ENCODE peak calls at places on chromosome 15, in ten cellular contexts. One of them, this sample, is unnamed. For H3K27me3, the result is how much of the 10 kb centered on the place peaks cover.

GRCh38 chr15:77874071-77874470 is 203.4 kb downstream of the TBC1D2B start:
- DNase-seq in astrocyte: no peak
- DNase-seq in PC-3: no peak
- DNase-seq in tibial nerve: no peak
- DNase-seq in IMR-90: no peak
- DNase-seq in AG04450: no peak
- DNase-seq in left ventricle myocardium inferior: no peak
- DNase-seq in hepatocyte: no peak
- DNase-seq in SK-N-SH: no peak
- DNase-seq in GM23338: no peak
- DNase-seq in this sample: no peak

GRCh38 chr15:44381223-44381622 is 46.2 kb upstream of the CTDSPL2 start:
- DNase-seq in astrocyte: no peak
- DNase-seq in PC-3: no peak
- DNase-seq in tibial nerve: no peak
- DNase-seq in IMR-90: no peak
- DNase-seq in AG04450: no peak
- DNase-seq in left ventricle myocardium inferior: no peak
- DNase-seq in hepatocyte: no peak
- DNase-seq in SK-N-SH: no peak
- DNase-seq in GM23338: no peak
- DNase-seq in this sample: no peak

GRCh38 chr15:99098991-99099390 is 5.9 kb upstream of the SYNM start:
- DNase-seq in astrocyte: no peak
- DNase-seq in PC-3: no peak
- DNase-seq in tibial nerve: no peak
- DNase-seq in IMR-90: no peak
- DNase-seq in AG04450: no peak
- DNase-seq in left ventricle myocardium inferior: no peak
- DNase-seq in hepatocyte: no peak
- DNase-seq in SK-N-SH: no peak
- DNase-seq in GM23338: no peak
- DNase-seq in this sample: peak

GRCh38 chr15:44882499-44882968 is 74.0 kb upstream of the TERB2 start:
- DNase-seq in astrocyte: no peak
- DNase-seq in PC-3: peak
- DNase-seq in tibial nerve: no peak
- DNase-seq in IMR-90: no peak
- DNase-seq in AG04450: no peak
- DNase-seq in left ventricle myocardium inferior: no peak
- DNase-seq in hepatocyte: no peak
- DNase-seq in SK-N-SH: no peak
- DNase-seq in GM23338: no peak
- DNase-seq in this sample: no peak

GRCh38 chr15:59059076-59059597 is 45.8 kb upstream of the CCNB2 start:
- DNase-seq in astrocyte: no peak
- DNase-seq in PC-3: no peak
- DNase-seq in tibial nerve: no peak
- DNase-seq in IMR-90: no peak
- DNase-seq in AG04450: no peak
- DNase-seq in left ventricle myocardium inferior: no peak
- DNase-seq in hepatocyte: no peak
- DNase-seq in SK-N-SH: no peak
- DNase-seq in GM23338: no peak
- DNase-seq in this sample: no peak

GRCh38 chr15:44554934-44555723 is 18.2 kb downstream of the EIF3J start:
- DNase-seq in astrocyte: no peak
- DNase-seq in PC-3: no peak
- DNase-seq in tibial nerve: no peak
- DNase-seq in IMR-90: no peak
- DNase-seq in AG04450: no peak
- DNase-seq in left ventricle myocardium inferior: no peak
- DNase-seq in hepatocyte: no peak
- DNase-seq in SK-N-SH: peak
- DNase-seq in GM23338: no peak
- DNase-seq in this sample: no peak

GRCh38 chr15:68511073-68511991 is 67.5 kb upstream of the CORO2B start:
- DNase-seq in astrocyte: peak
- DNase-seq in PC-3: no peak
- DNase-seq in tibial nerve: no peak
- DNase-seq in IMR-90: peak
- DNase-seq in AG04450: no peak
- DNase-seq in left ventricle myocardium inferior: peak
- DNase-seq in hepatocyte: no peak
- DNase-seq in SK-N-SH: no peak
- DNase-seq in GM23338: no peak
- DNase-seq in this sample: peak

GRCh38 chr15:82159922-82160321 is 102.6 kb downstream of the EFL1 start:
- DNase-seq in astrocyte: peak
- DNase-seq in PC-3: peak
- DNase-seq in tibial nerve: no peak
- DNase-seq in IMR-90: peak
- DNase-seq in AG04450: peak
- DNase-seq in left ventricle myocardium inferior: no peak
- DNase-seq in hepatocyte: peak
- DNase-seq in SK-N-SH: no peak
- DNase-seq in GM23338: peak
- DNase-seq in this sample: no peak

GRCh38 chr15:78065284-78065872 is 12.1 kb downstream of the TBC1D2B start:
- DNase-seq in astrocyte: peak
- DNase-seq in PC-3: peak
- DNase-seq in tibial nerve: peak
- DNase-seq in IMR-90: peak
- DNase-seq in AG04450: peak
- DNase-seq in left ventricle myocardium inferior: peak
- DNase-seq in hepatocyte: peak
- DNase-seq in SK-N-SH: no peak
- DNase-seq in GM23338: no peak
- DNase-seq in this sample: peak

GRCh38 chr15:93103823-93104222 is 14.8 kb upstream of the RGMA start:
- DNase-seq in astrocyte: no peak
- DNase-seq in PC-3: no peak
- DNase-seq in tibial nerve: no peak
- DNase-seq in IMR-90: no peak
- DNase-seq in AG04450: no peak
- DNase-seq in left ventricle myocardium inferior: no peak
- DNase-seq in hepatocyte: no peak
- DNase-seq in SK-N-SH: no peak
- DNase-seq in GM23338: no peak
- DNase-seq in this sample: no peak

GRCh38 chr15:40754574-40754882 is 526 bp downstream of the RMDN3 start:
- DNase-seq in astrocyte: no peak
- DNase-seq in PC-3: peak
- DNase-seq in tibial nerve: no peak
- DNase-seq in IMR-90: no peak
- DNase-seq in AG04450: no peak
- DNase-seq in left ventricle myocardium inferior: no peak
- DNase-seq in hepatocyte: peak
- DNase-seq in SK-N-SH: peak
- DNase-seq in GM23338: peak
- DNase-seq in this sample: no peak

GRCh38 chr15:71743861-71744382 is 66.4 kb upstream of the NR2E3 start:
- DNase-seq in astrocyte: no peak
- DNase-seq in PC-3: peak
- DNase-seq in tibial nerve: peak
- DNase-seq in IMR-90: peak
- DNase-seq in AG04450: no peak
- DNase-seq in left ventricle myocardium inferior: no peak
- DNase-seq in hepatocyte: peak
- DNase-seq in SK-N-SH: peak
- DNase-seq in GM23338: peak
- DNase-seq in this sample: peak

GRCh38 chr15:75517233-75517632 is 61.9 kb downstream of the PTPN9 start:
- DNase-seq in astrocyte: peak
- DNase-seq in PC-3: no peak
- DNase-seq in tibial nerve: no peak
- DNase-seq in IMR-90: peak
- DNase-seq in AG04450: no peak
- DNase-seq in left ventricle myocardium inferior: no peak
- DNase-seq in hepatocyte: no peak
- DNase-seq in SK-N-SH: no peak
- DNase-seq in GM23338: no peak
- DNase-seq in this sample: no peak

GRCh38 chr15:33142708-33143107 is 51.8 kb downstream of the FMN1 start:
- DNase-seq in astrocyte: no peak
- DNase-seq in PC-3: no peak
- DNase-seq in tibial nerve: no peak
- DNase-seq in IMR-90: no peak
- DNase-seq in AG04450: no peak
- DNase-seq in left ventricle myocardium inferior: no peak
- DNase-seq in hepatocyte: peak
- DNase-seq in SK-N-SH: no peak
- DNase-seq in GM23338: no peak
- DNase-seq in this sample: no peak

GRCh38 chr15:98683821-98684220 is 35.5 kb downstream of the IGF1R start:
- DNase-seq in astrocyte: no peak
- DNase-seq in PC-3: no peak
- DNase-seq in tibial nerve: no peak
- DNase-seq in IMR-90: no peak
- DNase-seq in AG04450: no peak
- DNase-seq in left ventricle myocardium inferior: no peak
- DNase-seq in hepatocyte: no peak
- DNase-seq in SK-N-SH: no peak
- DNase-seq in GM23338: no peak
- DNase-seq in this sample: no peak

GRCh38 chr15:82298520-82298919 is 35.9 kb downstream of the SAXO2 start:
- DNase-seq in astrocyte: peak
- DNase-seq in PC-3: no peak
- DNase-seq in tibial nerve: no peak
- DNase-seq in IMR-90: no peak
- DNase-seq in AG04450: no peak
- DNase-seq in left ventricle myocardium inferior: no peak
- DNase-seq in hepatocyte: no peak
- DNase-seq in SK-N-SH: no peak
- DNase-seq in GM23338: peak
- DNase-seq in this sample: no peak

GRCh38 chr15:78438595-78439285 is 724 bp downstream of the IREB2 start:
- DNase-seq in astrocyte: peak
- DNase-seq in PC-3: no peak
- DNase-seq in tibial nerve: no peak
- DNase-seq in IMR-90: no peak
- DNase-seq in AG04450: no peak
- DNase-seq in left ventricle myocardium inferior: no peak
- DNase-seq in hepatocyte: peak
- DNase-seq in SK-N-SH: peak
- DNase-seq in GM23338: peak
- DNase-seq in this sample: no peak

DNA sequence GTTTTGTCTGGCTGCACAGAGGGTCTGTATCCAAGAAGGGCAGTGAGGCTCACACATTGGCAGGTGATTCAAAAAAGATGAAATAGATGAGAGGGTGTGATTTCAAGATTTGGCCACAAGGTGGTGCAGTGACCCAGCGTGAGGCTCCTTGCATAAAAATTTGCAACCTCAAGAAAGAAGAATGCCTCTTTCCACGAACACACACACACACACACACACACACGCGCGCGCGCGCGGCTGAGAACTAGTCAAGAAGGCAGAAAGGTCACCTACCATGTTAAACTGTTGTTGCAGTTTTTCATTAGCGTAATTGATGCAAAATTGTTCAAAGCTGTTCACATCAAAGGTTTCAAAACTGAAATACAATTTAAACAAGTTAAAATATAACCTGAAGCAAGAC is 39.2 kb downstream of the MYO5C start:
- DNase-seq in astrocyte: peak
- DNase-seq in PC-3: peak
- DNase-seq in tibial nerve: peak
- DNase-seq in IMR-90: peak
- DNase-seq in AG04450: peak
- DNase-seq in left ventricle myocardium inferior: peak
- DNase-seq in hepatocyte: peak
- DNase-seq in SK-N-SH: peak
- DNase-seq in GM23338: peak
- DNase-seq in this sample: peak
- H3K27me3 ChIP-seq in astrocyte: under half
- H3K27me3 ChIP-seq in PC-3: under half
- H3K27me3 ChIP-seq in tibial nerve: under half
- H3K27me3 ChIP-seq in IMR-90: under half
- H3K27me3 ChIP-seq in AG04450: under half
- H3K27me3 ChIP-seq in left ventricle myocardium inferior: under half
- H3K27me3 ChIP-seq in hepatocyte: under half
- H3K27me3 ChIP-seq in SK-N-SH: under half
- H3K27me3 ChIP-seq in GM23338: under half
- H3K27me3 ChIP-seq in this sample: under half

GRCh38 chr15:80183886-80184285 is 31.1 kb downstream of the FAH start:
- DNase-seq in astrocyte: no peak
- DNase-seq in PC-3: peak
- DNase-seq in tibial nerve: no peak
- DNase-seq in IMR-90: peak
- DNase-seq in AG04450: no peak
- DNase-seq in left ventricle myocardium inferior: no peak
- DNase-seq in hepatocyte: no peak
- DNase-seq in SK-N-SH: peak
- DNase-seq in GM23338: peak
- DNase-seq in this sample: no peak
- TF ChIP-seq CTCF in astrocyte: no peak
- TF ChIP-seq CTCF in PC-3: peak
- TF ChIP-seq CTCF in tibial nerve: no peak
- TF ChIP-seq CTCF in IMR-90: no peak
- TF ChIP-seq CTCF in AG04450: peak
- TF ChIP-seq CTCF in left ventricle myocardium inferior: peak
- TF ChIP-seq CTCF in hepatocyte: peak
- TF ChIP-seq CTCF in SK-N-SH: peak
- TF ChIP-seq CTCF in GM23338: peak
- TF ChIP-seq CTCF in this sample: no peak

GRCh38 chr15:31079519-31079918 is 22.0 kb downstream of the TRPM1 start:
- DNase-seq in astrocyte: peak
- DNase-seq in PC-3: peak
- DNase-seq in tibial nerve: no peak
- DNase-seq in IMR-90: peak
- DNase-seq in AG04450: peak
- DNase-seq in left ventricle myocardium inferior: no peak
- DNase-seq in hepatocyte: no peak
- DNase-seq in SK-N-SH: no peak
- DNase-seq in GM23338: peak
- DNase-seq in this sample: no peak
- H3K27me3 ChIP-seq in astrocyte: under half
- H3K27me3 ChIP-seq in PC-3: under half
- H3K27me3 ChIP-seq in tibial nerve: under half
- H3K27me3 ChIP-seq in IMR-90: under half
- H3K27me3 ChIP-seq in AG04450: under half
- H3K27me3 ChIP-seq in left ventricle myocardium inferior: under half
- H3K27me3 ChIP-seq in hepatocyte: under half
- H3K27me3 ChIP-seq in SK-N-SH: under half
- H3K27me3 ChIP-seq in GM23338: under half
- H3K27me3 ChIP-seq in this sample: under half

DNA sequence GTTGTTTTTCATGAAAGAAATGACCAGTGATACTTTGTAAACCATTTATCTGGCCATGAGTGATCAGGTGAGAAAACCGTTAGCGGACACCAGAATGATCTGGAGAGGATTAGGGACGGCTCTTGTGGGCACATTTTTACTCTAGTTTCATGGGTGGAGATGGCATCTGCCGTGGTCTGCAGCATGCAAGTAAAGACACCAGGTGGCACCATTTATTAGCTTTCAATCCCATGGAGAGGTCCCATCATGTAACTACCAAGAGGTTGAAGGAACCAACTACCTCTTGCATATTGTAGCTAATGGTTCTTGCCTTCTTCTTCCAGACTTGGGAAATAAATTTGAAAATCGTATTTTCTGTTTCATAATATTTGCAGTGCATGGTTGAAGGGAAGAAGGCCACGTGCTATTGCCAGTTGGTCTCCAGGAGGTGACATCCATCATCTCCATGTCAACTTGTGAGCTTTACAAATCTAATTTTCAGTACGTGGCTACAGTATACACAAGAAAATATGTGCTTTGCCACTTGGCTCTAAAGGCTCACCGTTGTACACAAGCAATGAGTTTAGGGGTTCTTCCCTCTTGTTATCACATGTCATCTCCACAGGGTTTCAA is 1.5 kb upstream of the MAPKBP1 start:
- DNase-seq in astrocyte: peak
- DNase-seq in PC-3: peak
- DNase-seq in tibial nerve: no peak
- DNase-seq in IMR-90: peak
- DNase-seq in AG04450: peak
- DNase-seq in left ventricle myocardium inferior: no peak
- DNase-seq in hepatocyte: peak
- DNase-seq in SK-N-SH: peak
- DNase-seq in GM23338: peak
- DNase-seq in this sample: peak
- TF ChIP-seq CTCF in astrocyte: peak
- TF ChIP-seq CTCF in PC-3: peak
- TF ChIP-seq CTCF in tibial nerve: peak
- TF ChIP-seq CTCF in IMR-90: peak
- TF ChIP-seq CTCF in AG04450: peak
- TF ChIP-seq CTCF in left ventricle myocardium inferior: peak
- TF ChIP-seq CTCF in hepatocyte: peak
- TF ChIP-seq CTCF in SK-N-SH: peak
- TF ChIP-seq CTCF in GM23338: peak
- TF ChIP-seq CTCF in this sample: peak

This sample was measured in uterus.